ENCODE peak calls at places on chromosomes 4 and X, in four cellular contexts. One of them, this sample, is unnamed.

GRCh38 chr4:53676402-53676871 is 85.2 kb upstream of the LNX1 start:
- DNase-seq in astrocyte of the spinal cord: no peak
- DNase-seq in fibroblast of lung: peak
- DNase-seq in IMR-90: peak
- DNase-seq in this sample: no peak

GRCh38 chr4:153402366-153402765 is 57.9 kb downstream of the MND1 start:
- DNase-seq in astrocyte of the spinal cord: peak
- DNase-seq in fibroblast of lung: no peak
- DNase-seq in IMR-90: no peak
- DNase-seq in this sample: no peak

GRCh38 chrX:28659269-28659668 is 72.0 kb downstream of the IL1RAPL1 start:
- DNase-seq in astrocyte of the spinal cord: no peak
- DNase-seq in fibroblast of lung: no peak
- DNase-seq in IMR-90: no peak
- DNase-seq in this sample: peak

GRCh38 chrX:47941423-47941822 is 62.4 kb downstream of the ZNF182 start:
- DNase-seq in astrocyte of the spinal cord: no peak
- DNase-seq in fibroblast of lung: no peak
- DNase-seq in IMR-90: no peak
- DNase-seq in this sample: peak

GRCh38 chrX:143934542-143934941 is 50.7 kb downstream of the UBE2NL start:
- DNase-seq in astrocyte of the spinal cord: no peak
- DNase-seq in fibroblast of lung: no peak
- DNase-seq in IMR-90: no peak
- DNase-seq in this sample: no peak

GRCh38 chr4:1819284-1819683 is 26.2 kb downstream of the FGFR3 start:
- DNase-seq in astrocyte of the spinal cord: no peak
- DNase-seq in fibroblast of lung: peak
- DNase-seq in IMR-90: peak
- DNase-seq in this sample: no peak

GRCh38 chr4:155007660-155008176 is 200.7 kb upstream of the NPY2R start:
- DNase-seq in astrocyte of the spinal cord: peak
- DNase-seq in fibroblast of lung: no peak
- DNase-seq in IMR-90: no peak
- DNase-seq in this sample: no peak

GRCh38 chrX:124333862-124334261 is 1.4 kb downstream of the TEX13D start:
- DNase-seq in astrocyte of the spinal cord: no peak
- DNase-seq in fibroblast of lung: no peak
- DNase-seq in IMR-90: no peak
- DNase-seq in this sample: no peak

GRCh38 chrX:44035576-44035975 is 62.4 kb upstream of the NDP start:
- DNase-seq in astrocyte of the spinal cord: no peak
- DNase-seq in fibroblast of lung: no peak
- DNase-seq in IMR-90: no peak
- DNase-seq in this sample: no peak

GRCh38 chrX:24110049-24110448 is 39.5 kb upstream of the ZFX start:
- DNase-seq in astrocyte of the spinal cord: no peak
- DNase-seq in fibroblast of lung: no peak
- DNase-seq in IMR-90: no peak
- DNase-seq in this sample: no peak

GRCh38 chr4:139749313-139749712 is 83.7 kb downstream of the MGST2 start:
- DNase-seq in astrocyte of the spinal cord: no peak
- DNase-seq in fibroblast of lung: no peak
- DNase-seq in IMR-90: no peak
- DNase-seq in this sample: no peak

GRCh38 chr4:188986271-188986689 is 847.0 kb downstream of the TRIML1 start:
- DNase-seq in astrocyte of the spinal cord: peak
- DNase-seq in fibroblast of lung: peak
- DNase-seq in IMR-90: peak
- DNase-seq in this sample: peak

GRCh38 chr4:72569719-72570235 is 756 bp upstream of the ADAMTS3 start:
- DNase-seq in astrocyte of the spinal cord: peak
- DNase-seq in fibroblast of lung: no peak
- DNase-seq in IMR-90: peak
- DNase-seq in this sample: no peak

GRCh38 chr4:39976945-39977488 is 694 bp downstream of the PDS5A start:
- DNase-seq in astrocyte of the spinal cord: peak
- DNase-seq in fibroblast of lung: peak
- DNase-seq in IMR-90: no peak
- DNase-seq in this sample: peak

GRCh38 chr4:108118505-108118904 is 50.2 kb downstream of the LEF1 start:
- DNase-seq in astrocyte of the spinal cord: peak
- DNase-seq in fibroblast of lung: no peak
- DNase-seq in IMR-90: no peak
- DNase-seq in this sample: peak

GRCh38 chr4:70734168-70734954 is 12.6 kb downstream of the RUFY3 start:
- DNase-seq in astrocyte of the spinal cord: peak
- DNase-seq in fibroblast of lung: peak
- DNase-seq in IMR-90: peak
- DNase-seq in this sample: peak

GRCh38 chr4:120709986-120710385 is 212.5 kb downstream of the PRDM5 start:
- DNase-seq in astrocyte of the spinal cord: peak
- DNase-seq in fibroblast of lung: peak
- DNase-seq in IMR-90: peak
- DNase-seq in this sample: peak

GRCh38 chrX:47297874-47298273 is 65.1 kb downstream of the USP11 start:
- DNase-seq in astrocyte of the spinal cord: no peak
- DNase-seq in fibroblast of lung: no peak
- DNase-seq in IMR-90: no peak
- DNase-seq in this sample: peak

GRCh38 chr4:187656953-187657352 is 338.6 kb upstream of the ZFP42 start:
- DNase-seq in astrocyte of the spinal cord: no peak
- DNase-seq in fibroblast of lung: peak
- DNase-seq in IMR-90: peak
- DNase-seq in this sample: no peak

GRCh38 chr4:14877246-14878220 is 124.7 kb upstream of the CPEB2 start:
- DNase-seq in astrocyte of the spinal cord: peak
- DNase-seq in fibroblast of lung: no peak
- DNase-seq in IMR-90: no peak
- DNase-seq in this sample: peak

GRCh38 chrX:13693341-13693871 is 4.5 kb downstream of the RAB9A start:
- DNase-seq in astrocyte of the spinal cord: no peak
- DNase-seq in fibroblast of lung: no peak
- DNase-seq in IMR-90: no peak
- DNase-seq in this sample: peak

GRCh38 chr4:41102360-41103092 is 111.8 kb downstream of the APBB2 start:
- DNase-seq in astrocyte of the spinal cord: no peak
- DNase-seq in fibroblast of lung: no peak
- DNase-seq in IMR-90: no peak
- DNase-seq in this sample: no peak

GRCh38 chr4:6681191-6681590 is 12.5 kb upstream of the S100P start:
- DNase-seq in astrocyte of the spinal cord: no peak
- DNase-seq in fibroblast of lung: no peak
- DNase-seq in IMR-90: no peak
- DNase-seq in this sample: no peak

GRCh38 chrX:141673946-141674345 is 24.6 kb downstream of the SPANXD start:
- DNase-seq in astrocyte of the spinal cord: no peak
- DNase-seq in fibroblast of lung: no peak
- DNase-seq in IMR-90: no peak
- DNase-seq in this sample: peak

GRCh38 chr4:141541851-141542250 is 94.5 kb upstream of the IL15 start:
- DNase-seq in astrocyte of the spinal cord: peak
- DNase-seq in fibroblast of lung: peak
- DNase-seq in IMR-90: peak
- DNase-seq in this sample: no peak

GRCh38 chrX:56766554-56767412 is 37.7 kb downstream of the NBDY start:
- DNase-seq in astrocyte of the spinal cord: no peak
- DNase-seq in fibroblast of lung: no peak
- DNase-seq in IMR-90: peak
- DNase-seq in this sample: no peak

GRCh38 chr4:8610858-8611610 is 18.5 kb downstream of the CPZ start:
- DNase-seq in astrocyte of the spinal cord: no peak
- DNase-seq in fibroblast of lung: no peak
- DNase-seq in IMR-90: no peak
- DNase-seq in this sample: no peak

GRCh38 chrX:74408310-74408709 is 13.0 kb upstream of the SLC16A2 start:
- DNase-seq in astrocyte of the spinal cord: no peak
- DNase-seq in fibroblast of lung: no peak
- DNase-seq in IMR-90: no peak
- DNase-seq in this sample: no peak

GRCh38 chrX:134600714-134601113 is 57.6 kb downstream of the PLAC1 start:
- DNase-seq in astrocyte of the spinal cord: peak
- DNase-seq in fibroblast of lung: peak
- DNase-seq in IMR-90: peak
- DNase-seq in this sample: peak

GRCh38 chr4:187608001-187608421 is 387.6 kb upstream of the ZFP42 start:
- DNase-seq in astrocyte of the spinal cord: peak
- DNase-seq in fibroblast of lung: peak
- DNase-seq in IMR-90: peak
- DNase-seq in this sample: peak

GRCh38 chrX:53171356-53171755 is 53.7 kb downstream of the KDM5C start:
- DNase-seq in astrocyte of the spinal cord: no peak
- DNase-seq in fibroblast of lung: no peak
- DNase-seq in IMR-90: no peak
- DNase-seq in this sample: no peak

GRCh38 chr4:140718240-140718639 is 37.9 kb downstream of the TBC1D9 start:
- DNase-seq in astrocyte of the spinal cord: peak
- DNase-seq in fibroblast of lung: peak
- DNase-seq in IMR-90: peak
- DNase-seq in this sample: peak

GRCh38 chrX:48468693-48469691 is 1.1 kb downstream of the SLC38A5 start:
- DNase-seq in astrocyte of the spinal cord: no peak
- DNase-seq in fibroblast of lung: peak
- DNase-seq in IMR-90: no peak
- DNase-seq in this sample: no peak

DNA sequence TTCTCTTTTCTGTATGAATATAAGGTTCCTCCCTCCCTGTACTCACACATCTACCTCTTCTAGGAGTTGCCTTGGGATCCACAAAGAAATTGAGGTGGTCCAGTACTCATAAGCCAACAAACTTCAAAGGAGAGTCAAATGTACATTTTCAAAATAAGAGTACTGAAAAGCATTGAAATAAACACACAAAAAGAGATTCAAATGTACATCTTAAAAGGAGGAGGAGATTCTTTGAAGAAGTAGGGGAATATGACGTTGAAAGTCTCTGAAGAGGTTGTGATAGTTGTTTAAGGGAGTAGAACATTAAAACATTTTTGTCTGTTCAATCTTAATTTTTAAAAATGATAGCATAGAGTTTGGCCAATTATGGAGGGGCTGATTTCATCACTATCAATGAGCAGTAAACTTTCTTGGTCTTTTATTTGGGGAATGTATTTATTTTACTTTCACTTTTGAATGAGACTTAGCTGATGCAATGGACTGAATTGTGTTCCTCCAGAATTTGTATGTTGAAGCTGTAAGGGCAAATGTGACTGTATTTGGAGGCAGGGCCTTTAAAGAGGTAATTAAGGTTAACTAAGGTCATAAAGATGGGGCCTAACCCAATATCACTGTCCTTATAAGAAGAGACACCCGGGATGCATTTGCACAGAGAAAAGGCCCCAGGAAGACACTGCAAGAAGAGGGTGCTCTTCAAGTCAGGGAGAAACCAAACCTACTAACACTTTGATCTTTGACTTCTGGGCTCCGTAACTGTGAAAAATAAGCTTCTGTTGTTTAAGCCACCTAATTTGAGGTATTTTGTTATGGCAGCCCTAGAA is 226.3 kb upstream of the PGRMC2 start:
- DNase-seq in astrocyte of the spinal cord: peak
- DNase-seq in fibroblast of lung: peak
- DNase-seq in IMR-90: peak
- DNase-seq in this sample: no peak
- H3K4me3 ChIP-seq in astrocyte of the spinal cord: no peak
- H3K4me3 ChIP-seq in fibroblast of lung: no peak
- H3K4me3 ChIP-seq in IMR-90: no peak
- H3K4me3 ChIP-seq in this sample: no peak

GRCh38 chrX:68084765-68085164 is 348.5 kb downstream of the OPHN1 start:
- DNase-seq in astrocyte of the spinal cord: peak
- DNase-seq in fibroblast of lung: peak
- DNase-seq in IMR-90: peak
- DNase-seq in this sample: peak

DNA sequence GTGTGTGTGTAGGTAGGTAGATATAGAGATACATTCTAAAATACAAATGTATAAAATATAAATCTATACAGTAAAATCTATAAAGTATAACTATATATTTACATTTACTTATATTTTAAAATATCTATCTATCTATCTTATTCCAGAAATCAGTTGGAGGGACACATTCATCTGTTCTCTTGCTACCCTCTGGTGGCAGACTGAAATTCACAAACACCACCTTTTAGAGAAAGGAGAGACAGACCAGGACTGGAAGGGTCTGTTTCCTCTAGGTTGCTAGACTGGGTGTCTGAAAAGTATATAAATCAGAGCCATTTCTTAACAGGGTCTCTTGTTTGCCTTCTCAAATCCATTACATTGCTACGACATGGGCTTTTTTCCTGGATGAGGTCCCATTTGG is 343.0 kb downstream of the OPHN1 start:
- DNase-seq in astrocyte of the spinal cord: no peak
- DNase-seq in fibroblast of lung: no peak
- DNase-seq in IMR-90: no peak
- DNase-seq in this sample: no peak
- TF ChIP-seq CTCF in astrocyte of the spinal cord: no peak
- TF ChIP-seq CTCF in fibroblast of lung: no peak
- TF ChIP-seq CTCF in IMR-90: peak
- TF ChIP-seq CTCF in this sample: peak

DNA sequence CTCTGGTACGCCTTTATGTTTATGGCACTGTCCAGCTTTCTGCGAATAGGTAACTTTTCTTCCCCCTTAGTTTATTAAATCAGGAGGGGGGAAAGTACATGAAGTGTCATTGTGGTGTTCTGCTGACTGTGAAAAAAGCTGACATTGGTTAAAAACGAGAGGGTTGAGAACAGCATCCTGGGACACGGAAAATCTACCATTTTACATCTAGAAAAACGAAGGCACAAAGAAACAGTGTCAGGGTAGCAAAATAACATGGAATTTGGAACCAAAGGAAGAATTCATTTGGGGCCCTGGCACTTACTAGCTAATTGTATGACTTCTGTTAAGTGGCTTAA is 1.2 kb upstream of the AMOT start:
- DNase-seq in astrocyte of the spinal cord: no peak
- DNase-seq in fibroblast of lung: no peak
- DNase-seq in IMR-90: no peak
- DNase-seq in this sample: no peak
- H3K4me3 ChIP-seq in astrocyte of the spinal cord: peak
- H3K4me3 ChIP-seq in fibroblast of lung: peak
- H3K4me3 ChIP-seq in IMR-90: peak
- H3K4me3 ChIP-seq in this sample: peak

GRCh38 chr4:73662709-73663546 is 42.7 kb upstream of the RASSF6 start:
- DNase-seq in astrocyte of the spinal cord: peak
- DNase-seq in fibroblast of lung: peak
- DNase-seq in IMR-90: peak
- DNase-seq in this sample: peak
- TF ChIP-seq CTCF in astrocyte of the spinal cord: peak
- TF ChIP-seq CTCF in fibroblast of lung: peak
- TF ChIP-seq CTCF in IMR-90: peak
- TF ChIP-seq CTCF in this sample: peak